ENCODE peak calls at places on chromosome 13, in ten cellular contexts. C is AG20443; B is HTR-8/SVneo; Q is activated naive CD4-positive, alpha-beta T cell; G is T-helper 2 cell; K is myocyte; R is activated effector memory CD4-positive, alpha-beta T cell treated with Interleukin-2 at 50 U/mL for 16 hours; W is endothelial cell; I is WTC11; E is activated CD4-positive, CD25-positive, alpha-beta regulatory T cell treated with anti-CD3 and anti-CD28 coated beads, Interleukin-2, amount 50 U/mL, for 16 hours. T is an unnamed sample.

GRCh38 chr13:21528616-21529015 is 69.5 kb upstream of the ZDHHC20 start:
- DNase-seq in Q (no peak), K (peak; percentile 29), I (no peak), R (no peak), B (peak; percentile 22), C (peak; percentile 57), W (no peak), G (no peak), E (no peak), T (no peak)

GRCh38 chr13:31166591-31166990 is 4.9 kb upstream of the HSPH1 start:
- DNase-seq in R (no peak), B (no peak), Q (no peak), I (no peak), C (no peak), K (peak; percentile 53), G (no peak), E (no peak), W (no peak), T (no peak)

GRCh38 chr13:30616927-30617314 is 799 bp upstream of the USPL1 start:
- DNase-seq in B (peak; percentile 29), I (no peak), K (peak; percentile 96), C (peak; percentile 74), Q (peak; percentile 54), G (no peak), R (no peak), E (peak; percentile 21), W (peak; percentile 47), T (no peak)

GRCh38 chr13:36965767-36966166 is 33.4 kb downstream of the ALG5 start:
- DNase-seq in R (no peak), I (no peak), B (peak; percentile 11), C (peak; percentile 78), G (no peak), E (no peak), K (peak; percentile 6), Q (no peak), W (no peak), T (no peak)

GRCh38 chr13:113448885-113449692 is 4.2 kb downstream of the ADPRHL1 start:
- DNase-seq in K (peak; percentile 83), R (peak; percentile 69), W (no peak), Q (no peak), G (no peak), E (no peak), B (no peak), I (no peak), C (peak; percentile 79), T (no peak)

GRCh38 chr13:43905435-43906031 is 25.8 kb downstream of the LACC1 start:
- DNase-seq in W (peak; percentile 45), G (no peak), B (peak; percentile 28), K (peak; percentile 74), C (peak; percentile 42), E (no peak), R (no peak), Q (no peak), I (no peak), T (peak; percentile 17)

GRCh38 chr13:46124531-46124966 is 19.7 kb upstream of the CPB2 start:
- DNase-seq in K (no peak), W (no peak), B (no peak), Q (no peak), E (no peak), C (no peak), G (no peak), I (no peak), R (no peak), T (no peak)

GRCh38 chr13:73741111-73741510 is 393.1 kb downstream of the KLF12 start:
- DNase-seq in Q (no peak), E (no peak), C (peak; percentile 43), R (no peak), I (no peak), B (no peak), G (no peak), K (no peak), W (no peak), T (no peak)

GRCh38 chr13:110689711-110690110 is 16.2 kb downstream of the CARS2 start:
- DNase-seq in G (no peak), R (no peak), B (no peak), I (no peak), C (no peak), W (no peak), Q (no peak), E (no peak), K (no peak), T (no peak)

GRCh38 chr13:74770361-74770760 is 636.2 kb upstream of the KLF12 start:
- DNase-seq in I (no peak), G (no peak), K (peak; percentile 39), W (no peak), Q (no peak), C (peak; percentile 57), R (no peak), B (peak; percentile 4), E (no peak), T (no peak)

GRCh38 chr13:57724486-57725272 is 93.1 kb downstream of the PCDH17 start:
- DNase-seq in B (no peak), I (peak; percentile 10), K (no peak), W (no peak), R (no peak), G (no peak), C (no peak), E (no peak), Q (no peak), T (no peak)